ENCODE peak calls at places on chromosomes 1 and 21, in five cellular contexts. One of them, this sample, is unnamed.
A peak's percentile ranks its signal among the peaks of the same experiment; 100 is the strongest.

GRCh38 chr1:245270063-245270462 is 115.3 kb downstream of the KIF26B start:
- DNase-seq in H54: no peak
- DNase-seq in nephron progenitor cell: no peak
- DNase-seq in T-helper 9 cell: no peak
- DNase-seq in AG04450: no peak
- DNase-seq in this sample: no peak

GRCh38 chr21:41573902-41574690 is 66.1 kb upstream of the TMPRSS2 start:
- DNase-seq in AG04450: no peak
- DNase-seq in nephron progenitor cell: no peak
- DNase-seq in H54: no peak
- DNase-seq in T-helper 9 cell: no peak
- DNase-seq in this sample: no peak

GRCh38 chr1:19687414-19687813 is 22.7 kb downstream of the HTR6 start:
- DNase-seq in nephron progenitor cell: no peak
- DNase-seq in AG04450: no peak
- DNase-seq in H54: no peak
- DNase-seq in T-helper 9 cell: no peak
- DNase-seq in this sample: no peak

GRCh38 chr1:228286505-228287417 is 78.9 kb downstream of the OBSCN start:
- DNase-seq in nephron progenitor cell: no peak
- DNase-seq in H54: no peak
- DNase-seq in AG04450: no peak
- DNase-seq in T-helper 9 cell: no peak
- DNase-seq in this sample: peak; percentile 3

GRCh38 chr1:206662396-206663092 is 22.2 kb upstream of the MAPKAPK2 start:
- DNase-seq in AG04450: no peak
- DNase-seq in nephron progenitor cell: no peak
- DNase-seq in T-helper 9 cell: no peak
- DNase-seq in H54: no peak
- DNase-seq in this sample: no peak

GRCh38 chr1:55322842-55323241 is 107.7 kb upstream of the USP24 start:
- DNase-seq in T-helper 9 cell: no peak
- DNase-seq in H54: no peak
- DNase-seq in AG04450: no peak
- DNase-seq in nephron progenitor cell: no peak
- DNase-seq in this sample: no peak

GRCh38 chr1:211258756-211259595 is at the start of gene RCOR3:
- DNase-seq in AG04450: peak; percentile 73
- DNase-seq in H54: peak; percentile 63
- DNase-seq in T-helper 9 cell: peak; percentile 84
- DNase-seq in nephron progenitor cell: peak; percentile 95
- DNase-seq in this sample: peak; percentile 83

GRCh38 chr1:97883823-97884222 is 37.0 kb downstream of the DPYD start:
- DNase-seq in nephron progenitor cell: no peak
- DNase-seq in H54: no peak
- DNase-seq in T-helper 9 cell: no peak
- DNase-seq in AG04450: no peak
- DNase-seq in this sample: no peak